ENCODE peak calls at places on chromosome 1, in five cellular contexts. P is activated CD8-positive, alpha-beta T cell treated with anti-CD3 and anti-CD28 coated beads for 36 hours; H is astrocyte of the spinal cord; O is hepatocyte; J is GM23338. M is an unnamed sample.

GRCh38 chr1:34685225-34685624 is 69.6 kb upstream of the GJB5 start:
- DNase-seq in P (no peak), H (no peak), O (peak; percentile 76), J (no peak), M (no peak)

GRCh38 chr1:38892976-38893375 is 11.6 kb upstream of the GJA9 start:
- DNase-seq in P (no peak), H (no peak), O (no peak), J (no peak), M (no peak)

GRCh38 chr1:27868932-27869718 is 3.2 kb upstream of the THEMIS2 start:
- DNase-seq in P (peak; percentile 74), H (no peak), O (no peak), J (no peak), M (no peak)

GRCh38 chr1:185497177-185497576 is 180.1 kb upstream of the IVNS1ABP start:
- DNase-seq in P (no peak), H (no peak), O (no peak), J (no peak), M (no peak)

GRCh38 chr1:58358311-58358710 is 188.2 kb downstream of the OMA1 start:
- DNase-seq in P (no peak), H (peak; percentile 1), O (peak; percentile 16), J (peak; percentile 17), M (peak; percentile 32)

GRCh38 chr1:93907718-93908117 is 1.5 kb downstream of the GCLM start:
- DNase-seq in P (no peak), H (peak; percentile 66), O (peak; percentile 26), J (no peak), M (peak; percentile 74)

GRCh38 chr1:206833741-206834140 is 31.7 kb upstream of the IL20 start:
- DNase-seq in P (no peak), H (no peak), O (no peak), J (no peak), M (no peak)

GRCh38 chr1:160471253-160471652 is 51.8 kb downstream of the SLAMF6 start:
- DNase-seq in P (no peak), H (no peak), O (no peak), J (no peak), M (no peak)

GRCh38 chr1:8093221-8093980 is 67.3 kb upstream of the ERRFI1 start:
- DNase-seq in P (no peak), H (no peak), O (no peak), J (no peak), M (no peak)

GRCh38 chr1:165828581-165829329 is 1.3 kb downstream of the UCK2 start:
- DNase-seq in P (peak; percentile 27), H (peak; percentile 88), O (peak; percentile 82), J (peak; percentile 85), M (peak; percentile 89)

GRCh38 chr1:227325195-227325594 is 6.9 kb upstream of the CDC42BPA start:
- DNase-seq in P (no peak), H (no peak), O (no peak), J (no peak), M (no peak)

GRCh38 chr1:181969902-181970301 is 91.6 kb downstream of the ZNF648 start:
- DNase-seq in P (no peak), H (no peak), O (no peak), J (peak; percentile 88), M (no peak)

DNA sequence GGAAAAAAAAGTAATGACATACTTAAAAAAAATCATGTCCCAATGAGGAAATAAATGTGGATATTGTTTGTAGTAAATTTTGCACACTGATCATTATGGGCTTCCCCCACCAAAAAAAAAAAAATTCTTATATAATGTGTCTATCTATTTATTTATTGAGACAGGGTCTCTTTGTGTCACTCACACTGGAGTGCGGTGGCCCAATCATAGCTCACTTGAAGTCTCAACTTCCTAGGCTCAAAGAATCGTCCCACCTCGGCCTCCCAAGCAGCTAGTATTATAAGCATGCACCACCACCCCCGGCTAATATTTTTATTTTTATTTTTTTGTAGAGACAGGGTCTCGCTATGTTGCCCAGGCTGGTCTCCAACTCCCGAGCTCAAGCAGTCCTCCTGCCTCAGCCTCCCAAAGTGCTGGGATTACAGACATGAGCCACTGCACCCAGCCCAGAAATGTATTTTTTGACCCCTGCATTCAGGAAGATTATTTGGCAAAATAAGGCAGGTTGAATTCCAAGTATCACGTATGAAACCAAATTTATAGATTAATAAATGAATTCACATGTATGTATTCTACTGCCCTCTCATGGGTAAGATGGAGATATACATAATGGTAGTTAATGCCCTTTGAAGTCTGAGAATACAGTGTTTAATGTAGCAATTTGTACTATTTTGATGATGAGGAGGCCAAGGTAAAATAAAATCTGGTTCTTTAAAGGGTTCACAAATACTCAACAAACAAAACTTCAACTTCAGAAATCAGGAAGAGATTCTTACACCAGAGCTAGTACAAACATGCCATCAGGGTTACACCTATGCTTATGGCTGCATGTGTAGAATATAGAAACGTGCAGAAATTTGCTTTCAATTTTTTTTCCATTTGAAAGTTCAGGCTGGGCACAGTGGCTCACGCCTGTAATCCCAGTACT is 1.4 kb upstream of the DENND2C start:
- DNase-seq in P (no peak), H (peak; percentile 7), O (no peak), J (no peak), M (peak; percentile 39)
- TF ChIP-seq CTCF in P (peak; percentile 55), H (peak; percentile 30), O (peak; percentile 47), J (no peak), M (peak; percentile 48)

GRCh38 chr1:33471416-33471815 is 1.0 kb upstream of the ZSCAN20 start:
- DNase-seq in P (no peak), H (no peak), O (no peak), J (no peak), M (no peak)

GRCh38 chr1:33468972-33469371 is 3.5 kb upstream of the ZSCAN20 start:
- DNase-seq in P (no peak), H (no peak), O (no peak), J (no peak), M (no peak)

GRCh38 chr1:33473900-33474299 is 1.5 kb downstream of the ZSCAN20 start:
- DNase-seq in P (no peak), H (no peak), O (no peak), J (no peak), M (no peak)

GRCh38 chr1:33470495-33471012 is 1.9 kb upstream of the ZSCAN20 start:
- DNase-seq in P (peak; percentile 83), H (peak; percentile 89), O (peak; percentile 90), J (peak; percentile 91), M (peak; percentile 93)

GRCh38 chr1:33472349-33472980 is at the start of gene ZSCAN20:
- DNase-seq in P (peak; percentile 96), H (peak; percentile 99), O (peak; percentile 98), J (peak; percentile 98), M (peak; percentile 99)
- TF ChIP-seq CTCF in P (no peak), H (no peak), O (no peak), J (no peak), M (peak; percentile 1)

GRCh38 chr1:200310824-200311223 is 99.0 kb downstream of the ZNF281 start:
- DNase-seq in P (no peak), H (no peak), O (no peak), J (no peak), M (no peak)
- TF ChIP-seq CTCF in P (no peak), H (no peak), O (no peak), J (no peak), M (no peak)

GRCh38 chr1:68490046-68490651 is 6.7 kb downstream of the DEPDC1 start:
- DNase-seq in P (no peak), H (no peak), O (no peak), J (no peak), M (no peak)

GRCh38 chr1:68481041-68481440 is 15.8 kb downstream of the DEPDC1 start:
- DNase-seq in P (no peak), H (no peak), O (no peak), J (no peak), M (no peak)

GRCh38 chr1:68484618-68485017 is 12.3 kb downstream of the DEPDC1 start:
- DNase-seq in P (no peak), H (no peak), O (no peak), J (no peak), M (no peak)

GRCh38 chr1:68485431-68486022 is 11.4 kb downstream of the DEPDC1 start:
- DNase-seq in P (no peak), H (no peak), O (no peak), J (no peak), M (no peak)
- TF ChIP-seq CTCF in P (no peak), H (no peak), O (no peak), J (no peak), M (peak; percentile 10)

GRCh38 chr1:201149400-201149799 is 4.9 kb downstream of the TMEM9 start:
- DNase-seq in P (peak; percentile 17), H (peak; percentile 29), O (peak; percentile 63), J (peak; percentile 72), M (peak; percentile 72)
- TF ChIP-seq CTCF in P (peak; percentile 51), H (peak; percentile 50), O (peak; percentile 53), J (peak; percentile 52), M (peak; percentile 58)

DNA sequence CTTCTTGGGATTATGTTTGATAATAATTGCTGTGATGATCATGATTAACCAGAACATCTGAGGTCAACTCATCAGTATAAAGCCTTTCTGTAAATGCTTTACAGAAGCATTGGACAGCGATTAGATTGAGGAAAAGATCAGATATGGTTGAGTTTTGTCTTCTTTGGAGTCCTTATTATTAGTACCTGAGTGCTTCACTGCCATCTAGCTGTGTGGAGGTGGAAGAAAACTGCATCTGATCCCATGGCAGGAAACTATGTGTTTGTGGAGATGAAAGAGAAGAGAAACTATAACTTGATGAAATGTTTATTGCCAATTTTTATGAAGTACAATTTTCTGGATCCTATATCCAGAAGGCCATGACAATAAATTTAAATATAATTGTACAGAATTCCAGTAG is 11.4 kb downstream of the FLG2 start:
- DNase-seq in P (peak; percentile 11), H (no peak), O (no peak), J (peak; percentile 13), M (peak; percentile 16)
- TF ChIP-seq CTCF in P (no peak), H (peak; percentile 25), O (no peak), J (peak; percentile 48), M (peak; percentile 41)

DNA sequence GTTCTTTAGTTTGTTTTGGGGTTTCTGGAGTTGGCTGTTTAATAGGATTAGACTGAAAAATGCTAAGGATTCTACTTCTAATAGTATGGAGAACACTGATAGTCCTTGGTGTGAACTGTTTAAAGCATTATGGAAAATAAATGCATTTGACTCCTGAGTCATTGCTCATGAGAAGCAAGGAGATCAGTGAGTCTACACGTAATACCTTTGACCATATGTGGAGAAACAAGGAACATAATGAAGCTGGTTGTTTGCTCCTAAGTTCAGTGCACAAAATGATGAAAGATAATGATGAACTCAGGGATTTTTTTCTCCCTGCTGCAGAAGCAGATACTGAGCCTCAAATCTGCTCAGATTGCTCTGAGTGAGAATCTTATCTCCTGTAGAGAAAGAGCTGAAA is 158.9 kb upstream of the COL11A1 start:
- DNase-seq in P (no peak), H (no peak), O (no peak), J (no peak), M (peak; percentile 68)
- TF ChIP-seq CTCF in P (no peak), H (no peak), O (no peak), J (no peak), M (no peak)

DNA sequence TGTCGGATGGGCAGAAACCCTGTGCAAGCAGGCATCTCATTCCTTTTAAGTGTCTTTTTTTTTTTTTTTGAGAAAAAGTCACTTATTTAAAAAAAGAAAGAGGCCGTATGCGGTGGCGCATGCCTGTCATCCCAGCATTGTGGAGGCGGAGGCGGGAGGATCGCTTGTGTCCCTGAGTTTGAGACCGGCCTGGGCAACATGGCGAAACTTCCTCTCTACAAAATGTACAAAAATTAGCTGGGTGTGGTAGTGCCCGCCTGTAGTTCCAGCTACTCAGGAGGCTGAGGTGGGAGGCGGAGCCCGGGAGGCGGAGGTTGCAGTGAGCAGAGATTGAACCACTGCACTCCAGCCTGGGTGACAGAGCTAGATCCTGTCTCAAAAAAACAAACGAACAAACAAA is 1.7 kb downstream of the GPR137B start:
- DNase-seq in P (no peak), H (no peak), O (no peak), J (no peak), M (no peak)
- TF ChIP-seq CTCF in P (no peak), H (no peak), O (no peak), J (no peak), M (no peak)